ENCODE peak calls at places on chromosomes 5 and 9, in four cellular contexts. J is CD8-positive, alpha-beta memory T cell; P is K562; O is neural progenitor cell. M is an unnamed sample.
A peak's percentile ranks its signal among the peaks of the same experiment; 100 is the strongest.

GRCh38 chr5:52885614-52886013 is 97.9 kb downstream of the ITGA1 start:
- DNase-seq in J (no peak), P (no peak), O (no peak), M (no peak)

GRCh38 chr5:121967187-121967586 is 5.4 kb downstream of the SRFBP1 start:
- DNase-seq in J (no peak), P (no peak), O (no peak), M (no peak)

GRCh38 chr5:12162863-12163262 is 258.6 kb upstream of the CTNND2 start:
- DNase-seq in J (no peak), P (no peak), O (no peak), M (no peak)

GRCh38 chr5:65933295-65933694 is 6.9 kb downstream of the ERBIN start:
- DNase-seq in J (no peak), P (no peak), O (no peak), M (no peak)

GRCh38 chr5:17216176-17216973 is 1.1 kb upstream of the BASP1 start:
- DNase-seq in J (no peak), P (peak; percentile 37), O (peak; percentile 93), M (no peak)

GRCh38 chr9:34654317-34655083 is 2.5 kb downstream of the IL11RA start:
- DNase-seq in J (no peak), P (no peak), O (no peak), M (no peak)

GRCh38 chr5:36060516-36060885 is 6.2 kb downstream of the UGT3A2 start:
- DNase-seq in J (no peak), P (peak; percentile 35), O (no peak), M (no peak)

GRCh38 chr5:33479321-33479720 is 38.6 kb downstream of the TARS1 start:
- DNase-seq in J (no peak), P (no peak), O (no peak), M (no peak)

GRCh38 chr9:109254317-109254716 is 66.5 kb downstream of the EPB41L4B start:
- DNase-seq in J (no peak), P (no peak), O (no peak), M (no peak)

GRCh38 chr5:159616967-159617366 is 286.7 kb upstream of the IL12B start:
- DNase-seq in J (no peak), P (no peak), O (no peak), M (no peak)

GRCh38 chr5:38208782-38209378 is 49.5 kb upstream of the EGFLAM start:
- DNase-seq in J (no peak), P (peak; percentile 43), O (peak; percentile 68), M (no peak)

GRCh38 chr9:69120380-69121154 is 53.5 kb upstream of the TJP2 start:
- DNase-seq in J (no peak), P (no peak), O (peak; percentile 59), M (peak; percentile 86)

GRCh38 chr9:133640580-133641395 is 4.6 kb downstream of the DBH start:
- DNase-seq in J (no peak), P (no peak), O (no peak), M (no peak)

GRCh38 chr5:102341918-102342317 is 45.8 kb upstream of the SLCO4C1 start:
- DNase-seq in J (no peak), P (no peak), O (peak; percentile 20), M (no peak)

GRCh38 chr9:7186175-7186574 is 428.4 kb downstream of the KDM4C start:
- DNase-seq in J (no peak), P (peak; percentile 11), O (peak; percentile 16), M (peak; percentile 29)

GRCh38 chr5:80738466-80738865 is 83.7 kb upstream of the DHFR start:
- DNase-seq in J (no peak), P (no peak), O (no peak), M (no peak)

GRCh38 chr9:133114451-133114885 is 6.6 kb downstream of the RALGDS start:
- DNase-seq in J (no peak), P (no peak), O (no peak), M (no peak)

GRCh38 chr5:125409496-125410351 is 663.3 kb upstream of the ZNF608 start:
- DNase-seq in J (no peak), P (no peak), O (peak; percentile 92), M (no peak)

GRCh38 chr5:139681112-139681458 is 32.9 kb downstream of the CXXC5 start:
- DNase-seq in J (no peak), P (no peak), O (no peak), M (no peak)

GRCh38 chr9:36315283-36315682 is 57.0 kb upstream of the GNE start:
- DNase-seq in J (no peak), P (no peak), O (no peak), M (no peak)

GRCh38 chr9:3299872-3300271 is 225.9 kb downstream of the RFX3 start:
- DNase-seq in J (no peak), P (no peak), O (no peak), M (no peak)

GRCh38 chr9:129938291-129938979 is 103.2 kb downstream of the USP20 start:
- DNase-seq in J (no peak), P (no peak), O (no peak), M (no peak)

GRCh38 chr9:114212841-114213240 is 57.5 kb downstream of the COL27A1 start:
- DNase-seq in J (no peak), P (no peak), O (no peak), M (no peak)

GRCh38 chr5:143186623-143187022 is 216.9 kb downstream of the NR3C1 start:
- DNase-seq in J (no peak), P (no peak), O (no peak), M (no peak)

GRCh38 chr9:120876842-120877240 is at the start of gene PHF19:
- DNase-seq in J (no peak), P (no peak), O (peak; percentile 34), M (no peak)

GRCh38 chr5:8176101-8176693 is 307.2 kb downstream of the MTRR start:
- DNase-seq in J (no peak), P (no peak), O (no peak), M (no peak)

GRCh38 chr9:124306098-124306735 is 48.5 kb downstream of the NEK6 start:
- DNase-seq in J (no peak), P (no peak), O (no peak), M (no peak)

GRCh38 chr9:30676642-30677041 is 1707.8 kb upstream of the ACO1 start:
- DNase-seq in J (no peak), P (no peak), O (no peak), M (no peak)

GRCh38 chr5:116145416-116145815 is 60.6 kb downstream of the COMMD10 start:
- DNase-seq in J (no peak), P (no peak), O (no peak), M (no peak)

GRCh38 chr9:126583134-126583760 is 30.5 kb upstream of the LMX1B start:
- DNase-seq in J (no peak), P (no peak), O (no peak), M (no peak)

GRCh38 chr9:137030528-137030927 is 1.4 kb downstream of the FUT7 start:
- DNase-seq in J (peak; percentile 64), P (no peak), O (no peak), M (no peak)

GRCh38 chr9:120396418-120396817 is 183.5 kb downstream of the CDK5RAP2 start:
- DNase-seq in J (no peak), P (no peak), O (no peak), M (no peak)

GRCh38 chr9:110303136-110303535 is 34.5 kb downstream of the TXNDC8 start:
- DNase-seq in J (no peak), P (no peak), O (no peak), M (no peak)

GRCh38 chr9:14349141-14349817 is 35.3 kb upstream of the NFIB start:
- DNase-seq in J (no peak), P (no peak), O (peak; percentile 49), M (no peak)

GRCh38 chr5:154474957-154475334 is 3.1 kb downstream of the HAND1 start:
- DNase-seq in J (no peak), P (no peak), O (no peak), M (no peak)
- H3K36me3 ChIP-seq in J (no peaks in the 10 kb centered on the region), P (no peaks in the 10 kb centered on the region), O (no peaks in the 10 kb centered on the region), M (no peaks in the 10 kb centered on the region)

DNA sequence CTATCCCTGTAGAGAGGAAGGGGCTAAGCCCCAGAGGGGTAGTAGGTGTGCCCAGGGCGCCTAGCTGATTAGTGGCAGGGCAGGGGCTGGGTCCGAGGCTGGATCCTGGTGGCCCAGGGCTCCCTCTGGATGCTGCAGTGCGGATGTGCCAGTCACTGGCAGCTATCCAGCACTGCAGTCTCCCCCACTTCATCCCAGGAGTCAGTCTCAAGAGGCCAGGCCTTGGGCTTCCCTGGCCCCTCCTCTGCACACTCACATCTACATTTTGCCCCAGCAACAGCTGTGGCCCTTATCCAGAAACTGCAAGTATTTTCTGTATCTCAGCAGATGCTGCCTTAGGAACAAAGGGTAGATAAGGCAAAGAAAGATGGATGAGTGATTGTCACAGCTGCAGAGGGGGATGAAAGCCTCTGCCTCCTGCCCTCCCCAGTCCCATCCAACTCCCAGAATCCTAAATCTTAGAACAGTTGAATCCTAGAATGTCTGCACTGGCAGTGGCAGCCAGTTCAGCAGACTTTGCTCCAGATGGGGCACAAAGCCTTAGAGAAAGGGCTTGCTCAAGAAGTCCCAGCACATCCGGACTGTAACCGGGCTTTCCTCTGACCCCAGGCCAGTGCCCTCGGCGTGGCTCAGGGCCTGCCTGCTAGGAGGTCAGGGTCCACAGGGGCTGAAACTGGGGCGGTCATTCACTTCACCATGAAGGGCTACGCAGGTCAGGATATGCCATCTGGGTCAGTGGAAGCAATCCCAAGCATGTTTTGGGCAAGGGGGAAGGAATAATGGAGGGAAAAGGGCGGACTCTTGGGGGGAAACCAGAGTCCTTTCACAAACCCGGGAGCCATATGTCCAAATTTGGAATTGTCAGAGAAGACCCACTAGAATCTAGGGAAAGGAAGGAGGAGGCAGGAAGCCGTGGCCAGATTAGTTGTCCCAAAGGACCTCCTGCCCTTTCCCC is 1.5 kb downstream of the ANXA6 start:
- DNase-seq in J (no peak), P (no peak), O (peak; percentile 24), M (no peak)
- H3K36me3 ChIP-seq in J (peaks cover 5% of the 10 kb centered on the region), P (no peaks in the 10 kb centered on the region), O (no peaks in the 10 kb centered on the region), M (no peaks in the 10 kb centered on the region)

DNA sequence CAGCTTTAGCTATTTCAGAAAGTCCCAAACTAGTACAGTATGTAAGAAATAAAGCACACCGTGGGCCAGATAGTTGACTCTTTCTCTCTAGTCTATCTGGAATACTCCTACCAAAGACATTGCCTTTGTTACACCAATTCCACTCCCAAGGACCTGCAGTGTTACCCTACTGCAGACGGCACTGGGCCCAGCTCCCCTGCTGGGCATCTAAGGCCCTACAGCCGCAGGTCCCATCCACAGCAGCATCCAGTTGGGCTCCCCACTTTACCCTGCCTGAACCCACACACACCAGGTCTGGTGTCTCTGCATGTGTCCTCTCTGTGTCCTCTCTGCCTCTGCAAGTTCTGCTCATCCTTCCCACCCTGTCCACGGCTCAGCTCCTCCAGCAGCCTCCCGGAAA is 22.5 kb downstream of the TNIP1 start:
- DNase-seq in J (no peak), P (no peak), O (no peak), M (no peak)
- H3K36me3 ChIP-seq in J (peaks cover 76% of the 10 kb centered on the region), P (peaks cover 57% of the 10 kb centered on the region), O (no peaks in the 10 kb centered on the region), M (peaks cover 2% of the 10 kb centered on the region)

DNA sequence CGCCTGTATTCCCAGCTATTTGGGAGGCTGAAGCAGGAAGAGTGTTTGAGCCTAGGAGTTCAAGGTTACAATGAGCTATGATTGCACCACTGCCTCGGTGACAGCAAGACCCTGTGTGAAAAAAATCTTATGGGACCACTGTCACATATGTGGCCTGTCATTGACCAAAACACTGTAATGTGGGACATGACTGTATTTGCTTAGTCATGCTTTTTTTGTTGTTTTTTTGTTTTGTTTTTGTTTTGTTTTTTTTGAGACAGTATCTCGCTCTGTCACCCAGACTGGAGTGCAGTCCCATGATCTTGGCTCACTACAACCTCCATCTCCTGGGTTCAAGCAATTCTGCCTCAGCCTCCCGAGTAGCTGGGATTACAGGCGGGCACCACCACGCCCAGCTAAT is 13.5 kb downstream of the POLR1E start:
- DNase-seq in J (no peak), P (no peak), O (no peak), M (no peak)
- H3K36me3 ChIP-seq in J (peaks cover 44% of the 10 kb centered on the region), P (peaks cover 91% of the 10 kb centered on the region), O (peaks cover 6% of the 10 kb centered on the region), M (peaks cover 30% of the 10 kb centered on the region)